ENCODE peak calls at places on chromosomes 16 and 17, in ten cellular contexts. T, G, R, Q, P, S, V, J, N and U are unnamed samples.
A peak's percentile ranks its signal among the peaks of the same experiment; 100 is the strongest.

GRCh38 chr16:83310816-83311215 is 497.0 kb upstream of the HSBP1 start:
- DNase-seq in V (no peak), Q (no peak), T (no peak), N (no peak), J (no peak), P (no peak), S (no peak), G (no peak), R (peak; percentile 58), U (no peak)

GRCh38 chr16:9296273-9296593 is 204.8 kb downstream of the HAPSTR1 start:
- DNase-seq in N (no peak), V (no peak), R (no peak), J (no peak), T (no peak), G (no peak), Q (no peak), P (no peak), S (no peak), U (no peak)

GRCh38 chr17:34580685-34581445 is 1.5 kb downstream of the TMEM132E start:
- DNase-seq in R (no peak), J (peak; percentile 87), T (peak; percentile 31), N (no peak), G (no peak), S (no peak), V (no peak), P (no peak), Q (no peak), U (no peak)

GRCh38 chr16:64615647-64616280 is 506.1 kb downstream of the CDH11 start:
- DNase-seq in P (peak; percentile 54), Q (no peak), T (no peak), J (no peak), S (no peak), R (no peak), G (no peak), N (no peak), V (peak; percentile 7), U (no peak)

GRCh38 chr16:53090591-53091507 is 36.1 kb downstream of the CHD9 start:
- DNase-seq in J (peak; percentile 28), R (peak; percentile 95), S (peak; percentile 98), N (no peak), P (peak; percentile 99), Q (no peak), T (peak; percentile 86), V (peak; percentile 97), G (no peak), U (no peak)

GRCh38 chr17:75724016-75725003 is 3.1 kb downstream of the ITGB4 start:
- DNase-seq in R (no peak), P (no peak), Q (no peak), N (no peak), S (no peak), G (no peak), V (no peak), T (no peak), J (no peak), U (no peak)

GRCh38 chr16:21162661-21163151 is 4.2 kb downstream of the LDAF1 start:
- DNase-seq in G (no peak), V (no peak), S (no peak), T (no peak), R (no peak), N (no peak), J (no peak), Q (no peak), P (no peak), U (no peak)

GRCh38 chr17:39199673-39199985 is 454 bp upstream of the RPL19 start:
- DNase-seq in Q (no peak), S (no peak), P (no peak), G (no peak), J (no peak), T (no peak), R (no peak), N (no peak), V (no peak), U (no peak)

GRCh38 chr16:83533193-83533592 is 274.6 kb upstream of the HSBP1 start:
- DNase-seq in V (peak; percentile 93), Q (no peak), T (no peak), S (peak; percentile 52), G (peak; percentile 68), P (peak; percentile 82), R (peak; percentile 93), J (no peak), N (no peak), U (no peak)

GRCh38 chr16:83808573-83809014 is 816 bp downstream of the HSBP1 start:
- DNase-seq in G (no peak), S (no peak), Q (no peak), V (no peak), P (no peak), T (no peak), N (no peak), R (no peak), J (no peak), U (no peak)

GRCh38 chr16:5432166-5432565 is 334.6 kb upstream of the EEF2KMT start:
- DNase-seq in J (no peak), R (no peak), V (no peak), Q (no peak), S (no peak), N (no peak), T (no peak), P (no peak), G (no peak), U (no peak)

GRCh38 chr16:24976971-24977672 is 38.0 kb downstream of the ARHGAP17 start:
- DNase-seq in J (no peak), N (no peak), P (no peak), T (no peak), R (no peak), S (no peak), Q (no peak), G (no peak), V (no peak), U (no peak)

GRCh38 chr16:22077700-22078313 is 14.5 kb upstream of the VWA3A start:
- DNase-seq in N (peak; percentile 56), J (peak; percentile 65), P (peak; percentile 58), S (peak; percentile 60), R (peak; percentile 63), V (peak; percentile 59), T (no peak), Q (peak; percentile 76), G (peak; percentile 54), U (peak; percentile 72)

GRCh38 chr17:78890111-78890897 is 12.7 kb downstream of the CEP295NL start:
- DNase-seq in G (no peak), Q (peak; percentile 60), V (no peak), S (no peak), P (no peak), N (peak; percentile 48), R (no peak), T (no peak), J (no peak), U (peak; percentile 22)

GRCh38 chr16:17270683-17271109 is 200.1 kb downstream of the XYLT1 start:
- DNase-seq in N (no peak), J (no peak), V (no peak), Q (no peak), S (no peak), P (peak; percentile 25), G (no peak), R (no peak), T (no peak), U (no peak)

GRCh38 chr17:75512946-75513666 is 2.2 kb downstream of the CASKIN2 start:
- DNase-seq in N (no peak), S (peak; percentile 15), Q (no peak), P (peak; percentile 26), G (no peak), T (no peak), J (no peak), V (peak; percentile 40), R (no peak), U (no peak)

GRCh38 chr16:87780385-87780989 is 14.7 kb upstream of the KLHDC4 start:
- DNase-seq in R (peak; percentile 76), Q (peak; percentile 76), J (no peak), S (peak; percentile 35), V (peak; percentile 71), T (no peak), N (no peak), G (peak; percentile 43), P (no peak), U (peak; percentile 27)

GRCh38 chr16:12971216-12971615 is 69.8 kb downstream of the SHISA9 start:
- DNase-seq in N (no peak), V (peak; percentile 97), S (no peak), R (peak; percentile 89), J (no peak), T (peak; percentile 29), P (peak; percentile 98), Q (no peak), G (no peak), U (no peak)

GRCh38 chr16:17305694-17306093 is 165.1 kb downstream of the XYLT1 start:
- DNase-seq in V (peak; percentile 22), R (no peak), T (no peak), J (no peak), P (no peak), Q (peak; percentile 54), N (no peak), S (no peak), G (no peak), U (no peak)

GRCh38 chr17:49565948-49566491 is 9.7 kb upstream of the NXPH3 start:
- DNase-seq in R (no peak), S (no peak), P (peak; percentile 81), Q (peak; percentile 46), G (no peak), T (peak; percentile 24), J (peak; percentile 15), V (no peak), N (no peak), U (no peak)